ENCODE peak calls at places on chromosomes 16 and 17, in four cellular contexts. C is EL, A is NCI-H82, N is hypothalamus. G is an unnamed sample.

GRCh38 chr17:81468765-81469121 is 43.9 kb downstream of the ACTG1 start:
- DNase-seq in C (no peak), A (no peak), N (no peak), G (no peak)

GRCh38 chr17:18257747-18258355 is 687 bp downstream of the FLII start:
- DNase-seq in C (peak; percentile 89), A (peak; percentile 68), N (peak; percentile 57), G (no peak)

GRCh38 chr17:69908599-69909368 is 166.2 kb upstream of the KCNJ16 start:
- DNase-seq in C (no peak), A (no peak), N (no peak), G (no peak)

GRCh38 chr17:50689251-50689650 is 18.5 kb downstream of the ANKRD40 start:
- DNase-seq in C (peak; percentile 84), A (peak; percentile 72), N (no peak), G (no peak)

GRCh38 chr16:24508614-24509013 is 30.8 kb upstream of the RBBP6 start:
- DNase-seq in C (peak; percentile 77), A (peak; percentile 65), N (no peak), G (no peak)

GRCh38 chr16:79286646-79287423 is 313.7 kb downstream of the MAF start:
- DNase-seq in C (no peak), A (no peak), N (no peak), G (no peak)

GRCh38 chr17:44314524-44314868 is 6.1 kb downstream of the RUNDC3A start:
- DNase-seq in C (no peak), A (no peak), N (no peak), G (no peak)

GRCh38 chr17:17928422-17929386 is 43.5 kb downstream of the TOM1L2 start:
- DNase-seq in C (no peak), A (no peak), N (no peak), G (no peak)

GRCh38 chr17:15432807-15433547 is 34.4 kb downstream of the CDRT4 start:
- DNase-seq in C (peak; percentile 23), A (no peak), N (no peak), G (no peak)

GRCh38 chr17:75941442-75941819 is 589 bp upstream of the FBF1 start:
- DNase-seq in C (no peak), A (peak; percentile 38), N (no peak), G (no peak)

GRCh38 chr16:30700491-30700890 is 1.5 kb downstream of the SRCAP start:
- DNase-seq in C (no peak), A (no peak), N (no peak), G (no peak)

GRCh38 chr17:79033741-79034501 is 10.0 kb downstream of the C1QTNF1 start:
- DNase-seq in C (no peak), A (peak; percentile 61), N (peak; percentile 45), G (no peak)

GRCh38 chr17:82388223-82388921 is 16.8 kb downstream of the UTS2R start:
- DNase-seq in C (no peak), A (no peak), N (no peak), G (no peak)

G was measured in SK-N-MC.